ENCODE peak calls at places on chromosomes 2 and 18, in five cellular contexts. O, F, V, H and R are unnamed samples.

GRCh38 chr2:3192920-3193319 is 184.7 kb downstream of the EIPR1 start:
- DNase-seq in O (no peak), F (no peak), V (no peak), H (no peak), R (no peak)

GRCh38 chr2:20457027-20457426 is 10.2 kb downstream of the RHOB start:
- DNase-seq in O (no peak), F (no peak), V (no peak), H (no peak), R (no peak)

GRCh38 chr2:36569267-36569860 is 28.6 kb downstream of the FEZ2 start:
- DNase-seq in O (no peak), F (no peak), V (no peak), H (no peak), R (no peak)

GRCh38 chr2:202932425-202933138 is 20.5 kb downstream of the CARF start:
- DNase-seq in O (no peak), F (no peak), V (no peak), H (no peak), R (no peak)

GRCh38 chr18:35971661-35972196 is 750 bp upstream of the RMP24 start:
- DNase-seq in O (no peak), F (no peak), V (no peak), H (no peak), R (no peak)

GRCh38 chr2:111900859-111901258 is 2.5 kb downstream of the MERTK start:
- DNase-seq in O (peak; percentile 22), F (peak; percentile 68), V (no peak), H (no peak), R (no peak)

GRCh38 chr2:104939570-104940235 is 85.8 kb downstream of the POU3F3 start:
- DNase-seq in O (no peak), F (no peak), V (no peak), H (no peak), R (no peak)

GRCh38 chr18:715626-716025 is 3.2 kb upstream of the ENOSF1 start:
- DNase-seq in O (no peak), F (no peak), V (no peak), H (no peak), R (no peak)

GRCh38 chr2:237128026-237128703 is 42.5 kb downstream of the COPS8 start:
- DNase-seq in O (peak; percentile 89), F (no peak), V (no peak), H (no peak), R (no peak)